ENCODE peak calls at places on chromosomes 2 and 18, in eight cellular contexts. C, Q, V, J, U, Z, L and N are unnamed samples.

GRCh38 chr2:187224989-187225388 is 223.1 kb downstream of the CALCRL start:
- DNase-seq in Z (no peak), L (peak), U (no peak), V (no peak), J (no peak), C (no peak), Q (no peak), N (no peak)

GRCh38 chr2:190664240-190664639 is 15.4 kb downstream of the NAB1 start:
- DNase-seq in V (no peak), C (no peak), J (no peak), Z (no peak), Q (no peak), U (no peak), L (no peak), N (no peak)

GRCh38 chr18:63787673-63788072 is 12.5 kb downstream of the SERPINB7 start:
- DNase-seq in C (no peak), V (no peak), U (no peak), J (no peak), L (no peak), Q (no peak), Z (no peak), N (no peak)

GRCh38 chr2:10877691-10878111 is 34.0 kb upstream of the KCNF1 start:
- DNase-seq in J (peak), Q (no peak), Z (no peak), C (no peak), L (peak), U (no peak), V (no peak), N (no peak)

GRCh38 chr2:68463287-68463877 is 3.7 kb downstream of the FBXO48 start:
- DNase-seq in U (peak), Q (peak), V (peak), Z (no peak), L (no peak), C (no peak), J (no peak), N (no peak)

GRCh38 chr18:421236-422155 is 79.0 kb downstream of the COLEC12 start:
- DNase-seq in J (no peak), Z (no peak), L (no peak), Q (no peak), V (no peak), C (no peak), U (peak), N (no peak)

GRCh38 chr18:79402977-79403722 is 7.4 kb downstream of the NFATC1 start:
- DNase-seq in L (peak), U (peak), C (no peak), V (peak), Q (no peak), Z (no peak), J (no peak), N (peak)

GRCh38 chr2:65514555-65515195 is 82.3 kb upstream of the SPRED2 start:
- DNase-seq in Z (no peak), C (no peak), U (no peak), J (no peak), V (no peak), Q (no peak), L (no peak), N (no peak)

GRCh38 chr2:73091164-73091563 is 19.7 kb upstream of the SFXN5 start:
- DNase-seq in L (no peak), Z (no peak), V (no peak), U (no peak), J (no peak), C (no peak), Q (no peak), N (peak)

GRCh38 chr2:46518848-46519247 is 39.5 kb downstream of the TMEM247 start:
- DNase-seq in L (no peak), C (no peak), U (no peak), Z (no peak), V (no peak), Q (no peak), J (no peak), N (peak)

GRCh38 chr2:107374261-107374660 is 452.4 kb upstream of the RGPD4 start:
- DNase-seq in C (no peak), U (peak), Q (no peak), L (no peak), Z (no peak), V (no peak), J (no peak), N (no peak)

GRCh38 chr2:112711356-112711755 is 9.5 kb upstream of the NT5DC4 start:
- DNase-seq in L (no peak), J (no peak), Z (no peak), U (no peak), C (no peak), Q (no peak), V (no peak), N (no peak)

GRCh38 chr2:69088471-69088870 is 75.5 kb downstream of the ANTXR1 start:
- DNase-seq in Z (no peak), U (no peak), V (no peak), Q (no peak), C (no peak), L (no peak), J (no peak), N (no peak)

GRCh38 chr2:127695491-127696472 is 5.5 kb upstream of the SFT2D3 start:
- DNase-seq in J (no peak), V (peak), Q (no peak), C (peak), Z (peak), L (peak), U (peak), N (no peak)

GRCh38 chr2:232008907-232009638 is 47.6 kb downstream of the DIS3L2 start:
- DNase-seq in L (no peak), C (no peak), U (no peak), Z (no peak), V (no peak), Q (no peak), J (no peak), N (no peak)

GRCh38 chr2:68292108-68292710 is 27.5 kb downstream of the CNRIP1 start:
- DNase-seq in C (no peak), U (peak), V (no peak), L (peak), J (no peak), Q (peak), Z (no peak), N (no peak)